ENCODE peak calls at places on chromosome 17, in six cellular contexts. One of them, this sample, is unnamed.

GRCh38 chr17:57342141-57342540 is 85.8 kb downstream of the MSI2 start:
- ATAC-seq in A549: no peak
- ATAC-seq in HepG2: no peak
- ATAC-seq in upper lobe of left lung: no peak
- ATAC-seq in K562: no peak
- ATAC-seq in GM12878: no peak
- ATAC-seq in this sample: no peak

GRCh38 chr17:17921192-17922082 is 50.8 kb downstream of the TOM1L2 start:
- ATAC-seq in GM12878: no peak
- ATAC-seq in upper lobe of left lung: peak
- ATAC-seq in K562: peak
- ATAC-seq in HepG2: peak
- ATAC-seq in A549: peak
- ATAC-seq in this sample: peak

GRCh38 chr17:57735230-57735629 is 9.9 kb downstream of the CCDC182 start:
- ATAC-seq in K562: no peak
- ATAC-seq in A549: no peak
- ATAC-seq in HepG2: no peak
- ATAC-seq in GM12878: no peak
- ATAC-seq in upper lobe of left lung: no peak
- ATAC-seq in this sample: no peak

GRCh38 chr17:77163001-77163400 is 22.2 kb downstream of the SEC14L1 start:
- ATAC-seq in GM12878: no peak
- ATAC-seq in K562: peak
- ATAC-seq in A549: no peak
- ATAC-seq in upper lobe of left lung: no peak
- ATAC-seq in HepG2: no peak
- ATAC-seq in this sample: no peak

GRCh38 chr17:40452074-40452787 is 9.0 kb downstream of the IGFBP4 start:
- ATAC-seq in A549: peak
- ATAC-seq in GM12878: no peak
- ATAC-seq in K562: no peak
- ATAC-seq in HepG2: no peak
- ATAC-seq in upper lobe of left lung: peak
- ATAC-seq in this sample: peak

GRCh38 chr17:28065706-28066105 is 23.2 kb downstream of the NLK start:
- ATAC-seq in upper lobe of left lung: no peak
- ATAC-seq in GM12878: no peak
- ATAC-seq in K562: peak
- ATAC-seq in A549: no peak
- ATAC-seq in HepG2: no peak
- ATAC-seq in this sample: no peak

GRCh38 chr17:64278614-64279013 is 15.6 kb upstream of the TEX2 start:
- ATAC-seq in HepG2: peak
- ATAC-seq in GM12878: no peak
- ATAC-seq in upper lobe of left lung: no peak
- ATAC-seq in A549: no peak
- ATAC-seq in K562: no peak
- ATAC-seq in this sample: no peak

GRCh38 chr17:82322526-82323453 is 5.4 kb upstream of the CD7 start:
- ATAC-seq in HepG2: no peak
- ATAC-seq in upper lobe of left lung: no peak
- ATAC-seq in GM12878: no peak
- ATAC-seq in K562: no peak
- ATAC-seq in A549: peak
- ATAC-seq in this sample: no peak

GRCh38 chr17:27346228-27346899 is 52.5 kb downstream of the WSB1 start:
- ATAC-seq in upper lobe of left lung: no peak
- ATAC-seq in HepG2: no peak
- ATAC-seq in A549: no peak
- ATAC-seq in GM12878: no peak
- ATAC-seq in K562: peak
- ATAC-seq in this sample: no peak

GRCh38 chr17:82304826-82305726 is 12.3 kb downstream of the CD7 start:
- ATAC-seq in A549: no peak
- ATAC-seq in HepG2: peak
- ATAC-seq in GM12878: no peak
- ATAC-seq in K562: peak
- ATAC-seq in upper lobe of left lung: no peak
- ATAC-seq in this sample: no peak

GRCh38 chr17:16398270-16399267 is 16.8 kb upstream of the TRPV2 start:
- ATAC-seq in A549: peak
- ATAC-seq in K562: peak
- ATAC-seq in GM12878: peak
- ATAC-seq in HepG2: peak
- ATAC-seq in upper lobe of left lung: no peak
- ATAC-seq in this sample: no peak

GRCh38 chr17:80782536-80783427 is 208.9 kb upstream of the CHMP6 start:
- ATAC-seq in upper lobe of left lung: no peak
- ATAC-seq in A549: peak
- ATAC-seq in GM12878: no peak
- ATAC-seq in K562: no peak
- ATAC-seq in HepG2: no peak
- ATAC-seq in this sample: peak

GRCh38 chr17:28501421-28502284 is 4.5 kb upstream of the FOXN1 start:
- ATAC-seq in A549: peak
- ATAC-seq in upper lobe of left lung: no peak
- ATAC-seq in HepG2: no peak
- ATAC-seq in GM12878: peak
- ATAC-seq in K562: peak
- ATAC-seq in this sample: peak

GRCh38 chr17:8846768-8847211 is 20.7 kb downstream of the PIK3R6 start:
- ATAC-seq in K562: peak
- ATAC-seq in HepG2: peak
- ATAC-seq in upper lobe of left lung: peak
- ATAC-seq in GM12878: peak
- ATAC-seq in A549: peak
- ATAC-seq in this sample: no peak

GRCh38 chr17:80192268-80192667 is 22.4 kb downstream of the CARD14 start:
- ATAC-seq in GM12878: no peak
- ATAC-seq in K562: no peak
- ATAC-seq in HepG2: peak
- ATAC-seq in A549: no peak
- ATAC-seq in upper lobe of left lung: no peak
- ATAC-seq in this sample: peak

GRCh38 chr17:51820252-51820651 is 338.3 kb downstream of the CA10 start:
- ATAC-seq in K562: no peak
- ATAC-seq in HepG2: no peak
- ATAC-seq in A549: no peak
- ATAC-seq in GM12878: no peak
- ATAC-seq in upper lobe of left lung: no peak
- ATAC-seq in this sample: no peak

GRCh38 chr17:28885363-28885762 is 12.2 kb downstream of the FLOT2 start:
- ATAC-seq in A549: no peak
- ATAC-seq in HepG2: no peak
- ATAC-seq in upper lobe of left lung: no peak
- ATAC-seq in K562: no peak
- ATAC-seq in GM12878: no peak
- ATAC-seq in this sample: no peak

GRCh38 chr17:40442392-40443195 is 656 bp upstream of the IGFBP4 start:
- ATAC-seq in HepG2: no peak
- ATAC-seq in K562: peak
- ATAC-seq in upper lobe of left lung: peak
- ATAC-seq in GM12878: no peak
- ATAC-seq in A549: peak
- ATAC-seq in this sample: peak

GRCh38 chr17:57035971-57036481 is 49.0 kb upstream of the AKAP1 start:
- ATAC-seq in upper lobe of left lung: peak
- ATAC-seq in K562: no peak
- ATAC-seq in A549: peak
- ATAC-seq in GM12878: no peak
- ATAC-seq in HepG2: peak
- ATAC-seq in this sample: peak

GRCh38 chr17:41653421-41654133 is 29.2 kb upstream of the KRT17 start:
- ATAC-seq in HepG2: no peak
- ATAC-seq in upper lobe of left lung: no peak
- ATAC-seq in K562: no peak
- ATAC-seq in A549: no peak
- ATAC-seq in GM12878: no peak
- ATAC-seq in this sample: no peak

GRCh38 chr17:8359769-8360168 is 16.7 kb downstream of the KRABD2 start:
- ATAC-seq in GM12878: no peak
- ATAC-seq in K562: peak
- ATAC-seq in upper lobe of left lung: no peak
- ATAC-seq in HepG2: no peak
- ATAC-seq in A549: peak
- ATAC-seq in this sample: peak

GRCh38 chr17:32914181-32914580 is 13.8 kb upstream of the TMEM98 start:
- ATAC-seq in A549: no peak
- ATAC-seq in GM12878: no peak
- ATAC-seq in K562: no peak
- ATAC-seq in upper lobe of left lung: no peak
- ATAC-seq in HepG2: no peak
- ATAC-seq in this sample: no peak

GRCh38 chr17:17830740-17831207 is 6.0 kb downstream of the SREBF1 start:
- ATAC-seq in GM12878: no peak
- ATAC-seq in K562: no peak
- ATAC-seq in A549: no peak
- ATAC-seq in HepG2: peak
- ATAC-seq in upper lobe of left lung: no peak
- ATAC-seq in this sample: no peak

GRCh38 chr17:5885336-5885735 is 184.8 kb upstream of the WSCD1 start:
- ATAC-seq in A549: no peak
- ATAC-seq in GM12878: no peak
- ATAC-seq in HepG2: no peak
- ATAC-seq in upper lobe of left lung: no peak
- ATAC-seq in K562: no peak
- ATAC-seq in this sample: no peak

GRCh38 chr17:574061-574460 is 140.6 kb downstream of the VPS53 start:
- ATAC-seq in upper lobe of left lung: no peak
- ATAC-seq in HepG2: no peak
- ATAC-seq in A549: no peak
- ATAC-seq in K562: no peak
- ATAC-seq in GM12878: no peak
- ATAC-seq in this sample: no peak

GRCh38 chr17:68790931-68791330 is 164.3 kb downstream of the ABCA8 start:
- ATAC-seq in upper lobe of left lung: peak
- ATAC-seq in HepG2: no peak
- ATAC-seq in GM12878: no peak
- ATAC-seq in A549: no peak
- ATAC-seq in K562: no peak
- ATAC-seq in this sample: peak

GRCh38 chr17:27593232-27593856 is 37.6 kb upstream of the LGALS9 start:
- ATAC-seq in upper lobe of left lung: no peak
- ATAC-seq in A549: peak
- ATAC-seq in HepG2: peak
- ATAC-seq in K562: no peak
- ATAC-seq in GM12878: no peak
- ATAC-seq in this sample: no peak

GRCh38 chr17:18968945-18969887 is 17.3 kb downstream of the SLC5A10 start:
- ATAC-seq in upper lobe of left lung: no peak
- ATAC-seq in K562: peak
- ATAC-seq in A549: peak
- ATAC-seq in HepG2: peak
- ATAC-seq in GM12878: no peak
- ATAC-seq in this sample: no peak

GRCh38 chr17:17508641-17509591 is 12.7 kb upstream of the RASD1 start:
- ATAC-seq in upper lobe of left lung: no peak
- ATAC-seq in K562: peak
- ATAC-seq in A549: no peak
- ATAC-seq in HepG2: no peak
- ATAC-seq in GM12878: no peak
- ATAC-seq in this sample: no peak

GRCh38 chr17:45288825-45289224 is 26.9 kb upstream of the SPATA32 start:
- ATAC-seq in K562: no peak
- ATAC-seq in A549: no peak
- ATAC-seq in upper lobe of left lung: no peak
- ATAC-seq in HepG2: no peak
- ATAC-seq in GM12878: no peak
- ATAC-seq in this sample: peak
- H3K27ac ChIP-seq in K562: no peak
- H3K27ac ChIP-seq in A549: peak
- H3K27ac ChIP-seq in upper lobe of left lung: no peak
- H3K27ac ChIP-seq in HepG2: no peak
- H3K27ac ChIP-seq in GM12878: no peak
- H3K27ac ChIP-seq in this sample: peak

GRCh38 chr17:67490471-67490870 is 113.4 kb downstream of the PITPNC1 start:
- ATAC-seq in A549: no peak
- ATAC-seq in HepG2: no peak
- ATAC-seq in GM12878: no peak
- ATAC-seq in upper lobe of left lung: no peak
- ATAC-seq in K562: no peak
- ATAC-seq in this sample: no peak
- TF ChIP-seq EP300 in A549: no peak
- TF ChIP-seq EP300 in HepG2: no peak
- TF ChIP-seq EP300 in GM12878: no peak
- TF ChIP-seq EP300 in upper lobe of left lung: no peak
- TF ChIP-seq EP300 in K562: no peak
- TF ChIP-seq EP300 in this sample: no peak

DNA sequence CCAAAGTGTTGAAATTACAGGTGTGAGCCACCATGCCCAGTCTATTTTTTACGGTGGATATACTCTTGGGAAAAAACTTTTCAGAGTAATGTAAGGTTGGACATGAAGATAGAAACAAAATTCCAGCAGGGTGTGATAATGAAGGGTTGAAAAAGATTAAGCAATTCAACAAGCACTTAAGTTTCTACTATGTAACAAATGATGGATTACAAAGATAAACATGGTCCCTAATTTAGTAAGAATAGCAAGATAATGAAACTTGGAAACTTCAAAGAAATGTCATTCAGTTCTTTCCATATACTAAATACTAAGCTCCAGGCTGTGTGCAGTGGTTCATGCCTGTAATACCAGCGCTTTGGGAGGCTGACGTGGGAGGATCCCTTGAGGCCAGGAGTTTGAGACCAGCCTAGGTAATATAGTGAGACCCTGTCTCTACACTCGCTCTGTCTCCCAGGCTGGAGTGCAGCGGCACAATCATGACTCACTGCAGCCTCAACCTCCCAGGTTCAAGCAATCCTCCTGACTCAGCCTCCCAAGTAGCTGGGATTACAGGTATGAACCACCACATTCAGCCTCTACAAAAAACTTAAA is 31.0 kb downstream of the PSMD12 start:
- ATAC-seq in GM12878: no peak
- ATAC-seq in upper lobe of left lung: no peak
- ATAC-seq in A549: peak
- ATAC-seq in K562: no peak
- ATAC-seq in HepG2: no peak
- ATAC-seq in this sample: no peak
- H3K27ac ChIP-seq in GM12878: no peak
- H3K27ac ChIP-seq in upper lobe of left lung: no peak
- H3K27ac ChIP-seq in A549: no peak
- H3K27ac ChIP-seq in K562: no peak
- H3K27ac ChIP-seq in HepG2: no peak
- H3K27ac ChIP-seq in this sample: no peak

DNA sequence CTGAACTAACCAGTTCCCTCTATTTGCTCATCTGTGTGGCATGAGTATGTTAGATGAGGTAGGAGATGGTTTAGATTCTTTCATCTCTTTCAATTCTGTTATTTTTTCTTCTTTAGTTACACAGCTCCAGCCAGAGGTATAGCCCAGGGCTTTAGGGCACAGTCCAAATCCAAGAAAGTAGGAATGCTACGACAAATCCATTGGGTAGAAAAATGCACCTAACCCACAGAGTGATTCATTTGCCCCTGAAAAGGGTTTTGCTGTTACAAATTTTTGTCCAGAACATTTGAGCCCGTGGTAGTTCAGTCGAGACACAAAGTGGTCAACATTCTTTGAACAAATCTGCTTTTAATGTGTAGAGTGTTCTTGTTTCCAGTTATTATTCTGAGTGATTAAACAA is 250.7 kb downstream of the HS3ST3A1 start:
- ATAC-seq in upper lobe of left lung: no peak
- ATAC-seq in HepG2: no peak
- ATAC-seq in A549: no peak
- ATAC-seq in K562: no peak
- ATAC-seq in GM12878: no peak
- ATAC-seq in this sample: no peak
- TF ChIP-seq EP300 in upper lobe of left lung: no peak
- TF ChIP-seq EP300 in HepG2: no peak
- TF ChIP-seq EP300 in A549: no peak
- TF ChIP-seq EP300 in K562: no peak
- TF ChIP-seq EP300 in GM12878: no peak
- TF ChIP-seq EP300 in this sample: no peak

This sample was measured in gastroesophageal sphincter.